ENCODE peak calls at places on chromosomes 3 and 15, in four cellular contexts. Y, S, A and F are unnamed samples.

GRCh38 chr3:10223676-10224639 is 24.3 kb upstream of the TATDN2 start:
- DNase-seq in S (no peak), Y (no peak), A (peak), F (peak)

GRCh38 chr3:49013738-49014660 is 4.4 kb downstream of the DALRD3 start:
- DNase-seq in S (no peak), A (peak), Y (no peak), F (peak)

GRCh38 chr15:34084086-34084485 is 17.6 kb downstream of the EMC7 start:
- DNase-seq in A (no peak), Y (no peak), S (no peak), F (no peak)

GRCh38 chr3:98657429-98657828 is 64.0 kb upstream of the CPOX start:
- DNase-seq in A (no peak), Y (no peak), S (no peak), F (peak)

GRCh38 chr3:5275529-5275928 is 88.0 kb downstream of the EDEM1 start:
- DNase-seq in Y (no peak), S (no peak), A (no peak), F (no peak)

GRCh38 chr3:179768080-179768479 is 115.2 kb downstream of the USP13 start:
- DNase-seq in A (no peak), S (no peak), Y (peak), F (peak)

GRCh38 chr3:194739498-194740284 is 54.0 kb downstream of the FAM43A start:
- DNase-seq in S (no peak), Y (no peak), A (no peak), F (no peak)

GRCh38 chr3:46860381-46861292 is 2.6 kb downstream of the MYL3 start:
- DNase-seq in A (peak), Y (no peak), S (no peak), F (peak)

GRCh38 chr3:115989927-115990326 is 366.6 kb downstream of the GAP43 start:
- DNase-seq in Y (no peak), A (no peak), S (no peak), F (no peak)

GRCh38 chr3:24363242-24363641 is 131.4 kb downstream of the THRB start:
- DNase-seq in Y (peak), A (no peak), S (no peak), F (no peak)

GRCh38 chr3:149435936-149436885 is 38.3 kb upstream of the TM4SF4 start:
- DNase-seq in S (no peak), A (no peak), Y (no peak), F (no peak)

GRCh38 chr15:22873204-22873701 is 34.8 kb downstream of the NIPA2 start:
- DNase-seq in A (no peak), Y (no peak), S (no peak), F (no peak)

GRCh38 chr3:30855390-30855789 is 39.1 kb downstream of the GADL1 start:
- DNase-seq in A (no peak), S (no peak), Y (no peak), F (no peak)